ENCODE peak calls at places on chromosomes 12 and 14, in seven cellular contexts. R, L, B, H, M, I and U are unnamed samples.

GRCh38 chr12:114780746-114781399 is 96.9 kb upstream of the TBX3 start:
- DNase-seq in R (no peak), L (no peak), B (no peak), H (no peak), M (peak), I (peak), U (no peak)

GRCh38 chr12:49502590-49502989 is 36.2 kb upstream of the KCNH3 start:
- DNase-seq in R (no peak), L (no peak), B (no peak), H (no peak), M (no peak), I (no peak), U (no peak)

GRCh38 chr12:121849660-121850059 is 9.0 kb downstream of the HPD start:
- DNase-seq in R (no peak), L (no peak), B (no peak), H (no peak), M (peak), I (no peak), U (no peak)

GRCh38 chr12:54384591-54385041 is at the start of gene ZNF385A:
- DNase-seq in R (no peak), L (no peak), B (no peak), H (peak), M (no peak), I (no peak), U (no peak)

GRCh38 chr12:109797905-109798669 is 35.1 kb downstream of the TRPV4 start:
- DNase-seq in R (no peak), L (no peak), B (no peak), H (no peak), M (peak), I (no peak), U (no peak)

GRCh38 chr12:45130881-45131281 is 80.0 kb upstream of the DBX2 start:
- DNase-seq in R (peak), L (no peak), B (peak), H (peak), M (peak), I (peak), U (peak)

GRCh38 chr14:99595034-99595433 is 9.0 kb downstream of the CCDC85C start:
- DNase-seq in R (no peak), L (no peak), B (no peak), H (peak), M (no peak), I (no peak), U (peak)

GRCh38 chr12:45990468-45991288 is at the start of gene SCAF11:
- DNase-seq in R (peak), L (peak), B (peak), H (peak), M (peak), I (peak), U (peak)

GRCh38 chr14:28671425-28671824 is 95.2 kb upstream of the FOXG1 start:
- DNase-seq in R (no peak), L (no peak), B (peak), H (no peak), M (no peak), I (no peak), U (no peak)

GRCh38 chr14:69828372-69828771 is 31.3 kb upstream of the SLC10A1 start:
- DNase-seq in R (no peak), L (no peak), B (no peak), H (no peak), M (no peak), I (no peak), U (no peak)

GRCh38 chr14:80055912-80056801 is 155.1 kb downstream of the DIO2 start:
- DNase-seq in R (peak), L (no peak), B (peak), H (no peak), M (peak), I (peak), U (no peak)

GRCh38 chr12:47686645-47687240 is 19.1 kb downstream of the RPAP3 start:
- DNase-seq in R (no peak), L (no peak), B (peak), H (peak), M (peak), I (peak), U (no peak)

GRCh38 chr14:99137913-99138571 is 134.0 kb downstream of the BCL11B start:
- DNase-seq in R (no peak), L (no peak), B (no peak), H (no peak), M (peak), I (no peak), U (peak)

GRCh38 chr12:100539209-100539608 is 34.3 kb upstream of the GAS2L3 start:
- DNase-seq in R (no peak), L (no peak), B (no peak), H (no peak), M (peak), I (no peak), U (no peak)

GRCh38 chr14:24665440-24665991 is 31.5 kb upstream of the GZMB start:
- DNase-seq in R (no peak), L (peak), B (no peak), H (peak), M (no peak), I (no peak), U (peak)

GRCh38 chr12:43754015-43754414 is 4.6 kb downstream of the PUS7L start:
- DNase-seq in R (no peak), L (no peak), B (no peak), H (no peak), M (no peak), I (no peak), U (no peak)

GRCh38 chr14:79840068-79840467 is 371.2 kb downstream of the DIO2 start:
- DNase-seq in R (no peak), L (no peak), B (no peak), H (no peak), M (no peak), I (no peak), U (no peak)

GRCh38 chr12:39638178-39638577 is 18.6 kb upstream of the ABCD2 start:
- DNase-seq in R (no peak), L (no peak), B (no peak), H (no peak), M (no peak), I (peak), U (no peak)

GRCh38 chr12:120775862-120776552 is 50.4 kb downstream of the ACADS start:
- DNase-seq in R (no peak), L (no peak), B (no peak), H (no peak), M (no peak), I (no peak), U (no peak)

GRCh38 chr12:26112703-26113147 is 12.1 kb downstream of the BHLHE41 start:
- DNase-seq in R (no peak), L (no peak), B (no peak), H (no peak), M (peak), I (peak), U (no peak)

GRCh38 chr14:82431031-82431430 is 897.4 kb upstream of the SEL1L start:
- DNase-seq in R (no peak), L (no peak), B (no peak), H (no peak), M (no peak), I (no peak), U (no peak)

GRCh38 chr12:65510584-65511050 is 232.1 kb downstream of the MSRB3 start:
- DNase-seq in R (peak), L (no peak), B (no peak), H (no peak), M (peak), I (no peak), U (no peak)

GRCh38 chr12:51960890-51961289 is 9.4 kb downstream of the ACVR1B start:
- DNase-seq in R (no peak), L (no peak), B (no peak), H (no peak), M (no peak), I (no peak), U (no peak)

GRCh38 chr14:69133206-69134125 is 19.5 kb downstream of the DCAF5 start:
- DNase-seq in R (no peak), L (no peak), B (peak), H (no peak), M (peak), I (peak), U (no peak)

GRCh38 chr14:101584049-101584859 is 23.0 kb downstream of the DIO3 start:
- DNase-seq in R (peak), L (peak), B (peak), H (no peak), M (no peak), I (no peak), U (peak)

GRCh38 chr12:6215120-6215807 is 15.1 kb downstream of the CD9 start:
- DNase-seq in R (no peak), L (no peak), B (no peak), H (no peak), M (peak), I (no peak), U (no peak)

GRCh38 chr12:116121453-116121871 is 156.0 kb downstream of the MED13L start:
- DNase-seq in R (no peak), L (no peak), B (no peak), H (no peak), M (no peak), I (no peak), U (no peak)

GRCh38 chr14:21241218-21241819 is 27.9 kb downstream of the HNRNPC start:
- DNase-seq in R (no peak), L (no peak), B (peak), H (peak), M (no peak), I (no peak), U (no peak)

GRCh38 chr14:38824691-38825090 is 278.3 kb downstream of the SEC23A start:
- DNase-seq in R (no peak), L (no peak), B (no peak), H (no peak), M (no peak), I (no peak), U (no peak)

GRCh38 chr12:96386794-96387193 is 13.4 kb downstream of the CDK17 start:
- DNase-seq in R (no peak), L (no peak), B (no peak), H (no peak), M (no peak), I (no peak), U (no peak)

GRCh38 chr12:90398437-90398836 is 556.5 kb downstream of the CCER1 start:
- DNase-seq in R (no peak), L (no peak), B (no peak), H (no peak), M (no peak), I (no peak), U (no peak)

GRCh38 chr14:60095781-60096450 is 4.2 kb downstream of the PCNX4 start:
- DNase-seq in R (no peak), L (no peak), B (no peak), H (no peak), M (no peak), I (peak), U (no peak)

GRCh38 chr12:108442077-108442476 is 73.0 kb upstream of the FICD start:
- DNase-seq in R (no peak), L (no peak), B (no peak), H (no peak), M (peak), I (peak), U (no peak)